ENCODE peak calls at places on chromosomes 6 and 20, in seven cellular contexts. Q is nephron progenitor cell; F is T-helper 17 cell; V is GM12878; P is stimulated activated naive CD8-positive, alpha-beta T cell treated with anti-CD3 and anti-CD28 coated beads, Interleukin-15, Interleukin-2, amounts not matched to agents 100 U/mL and 50 U/mL, for 24 hours; E is prostate gland; W is HTR-8/SVneo. O is an unnamed sample.
A peak's percentile ranks its signal among the peaks of the same experiment; 100 is the strongest.

GRCh38 chr20:10115021-10115420 is 80.2 kb downstream of the ANKEF1 start:
- DNase-seq in Q (no peak), E (no peak), F (no peak), V (no peak), W (no peak), P (no peak), O (no peak)

GRCh38 chr6:72950114-72950860 is 275.0 kb downstream of the KHDC1L start:
- DNase-seq in E (no peak), W (peak; percentile 34), F (no peak), P (peak; percentile 5), V (no peak), Q (no peak), O (no peak)

GRCh38 chr20:5886788-5887187 is 63.5 kb downstream of the TRMT6 start:
- DNase-seq in V (no peak), Q (no peak), W (no peak), F (no peak), P (no peak), E (no peak), O (no peak)

GRCh38 chr20:5746064-5746463 is 4.1 kb upstream of the SHLD1 start:
- DNase-seq in W (no peak), Q (no peak), E (no peak), P (no peak), V (no peak), F (no peak), O (no peak)

GRCh38 chr20:57438552-57438951 is 47.4 kb downstream of the RBM38 start:
- DNase-seq in E (no peak), F (no peak), Q (no peak), V (no peak), W (no peak), P (no peak), O (no peak)

GRCh38 chr20:20267685-20268429 is 100.0 kb upstream of the INSM1 start:
- DNase-seq in P (no peak), F (no peak), Q (peak; percentile 7), V (no peak), W (no peak), E (no peak), O (no peak)

GRCh38 chr6:123547216-123547978 is 89.4 kb downstream of the TRDN start:
- DNase-seq in V (no peak), W (no peak), E (no peak), Q (no peak), P (no peak), F (no peak), O (no peak)

GRCh38 chr6:17865243-17865642 is 122.2 kb downstream of the KIF13A start:
- DNase-seq in E (peak; percentile 91), P (no peak), Q (no peak), F (no peak), W (no peak), V (no peak), O (no peak)

GRCh38 chr6:36962874-36963273 is 8.3 kb downstream of the PI16 start:
- DNase-seq in W (no peak), Q (peak; percentile 63), V (no peak), F (peak; percentile 73), P (peak; percentile 76), E (no peak), O (peak; percentile 74)

GRCh38 chr20:16709017-16709416 is 20.8 kb upstream of the SNRPB2 start:
- DNase-seq in E (no peak), P (no peak), V (no peak), F (no peak), W (no peak), Q (no peak), O (no peak)

GRCh38 chr20:2333821-2334220 is 38.0 kb downstream of the TGM3 start:
- DNase-seq in E (no peak), P (no peak), F (no peak), V (no peak), W (no peak), Q (no peak), O (no peak)

GRCh38 chr6:33856655-33857054 is 52.9 kb upstream of the MLN start:
- DNase-seq in Q (no peak), F (peak; percentile 33), E (no peak), P (peak; percentile 79), W (no peak), V (peak; percentile 58), O (no peak)

GRCh38 chr6:167906899-167907298 is 80.2 kb downstream of the AFDN start:
- DNase-seq in E (peak; percentile 95), W (no peak), F (no peak), Q (peak; percentile 29), P (no peak), V (no peak), O (no peak)

GRCh38 chr6:19837511-19838441 is 606 bp downstream of the ID4 start:
- DNase-seq in F (no peak), W (peak; percentile 17), V (no peak), Q (peak; percentile 62), E (peak; percentile 40), P (no peak), O (no peak)

GRCh38 chr20:59063358-59064213 is 21.0 kb upstream of the PRELID3B start:
- DNase-seq in P (no peak), E (no peak), F (no peak), W (peak; percentile 81), V (no peak), Q (no peak), O (no peak)

GRCh38 chr6:135673671-135674309 is 176.2 kb upstream of the AHI1 start:
- DNase-seq in V (no peak), E (no peak), W (no peak), P (no peak), Q (no peak), F (no peak), O (no peak)

GRCh38 chr20:53935353-53936084 is 134.9 kb downstream of the BCAS1 start:
- DNase-seq in V (no peak), F (no peak), Q (no peak), P (no peak), W (no peak), E (no peak), O (no peak)

GRCh38 chr6:126919947-126920346 is 198.5 kb upstream of the RSPO3 start:
- DNase-seq in V (no peak), E (no peak), F (no peak), P (no peak), Q (no peak), W (no peak), O (no peak)

GRCh38 chr6:17945111-17945510 is 42.3 kb downstream of the KIF13A start:
- DNase-seq in V (no peak), Q (no peak), E (no peak), W (no peak), F (no peak), P (no peak), O (no peak)

GRCh38 chr6:119022796-119023195 is 55.7 kb downstream of the FAM184A start:
- DNase-seq in P (no peak), W (no peak), Q (no peak), F (no peak), E (no peak), V (no peak), O (no peak)

GRCh38 chr6:49662877-49663231 is 26.2 kb upstream of the RHAG start:
- DNase-seq in W (no peak), F (no peak), E (no peak), Q (no peak), V (no peak), P (no peak), O (no peak)

GRCh38 chr6:138035070-138035469 is 72.1 kb downstream of the PERP start:
- DNase-seq in E (peak; percentile 41), V (no peak), F (no peak), W (no peak), P (no peak), Q (no peak), O (no peak)

GRCh38 chr20:24798930-24799705 is 150.0 kb upstream of the CST7 start:
- DNase-seq in Q (no peak), F (no peak), W (peak; percentile 26), V (no peak), E (no peak), P (no peak), O (no peak)

GRCh38 chr6:112910256-112910655 is 563.1 kb downstream of the RFPL4B start:
- DNase-seq in P (no peak), F (no peak), E (no peak), Q (no peak), V (no peak), W (no peak), O (no peak)

GRCh38 chr20:54680872-54681297 is 205.5 kb downstream of the DOK5 start:
- DNase-seq in Q (peak; percentile 47), E (no peak), F (no peak), P (peak; percentile 18), W (peak; percentile 45), V (no peak), O (no peak)

GRCh38 chr6:83199865-83200230 is 6.7 kb downstream of the RWDD2A start:
- DNase-seq in P (no peak), V (no peak), W (peak; percentile 48), Q (no peak), F (no peak), E (no peak), O (no peak)

GRCh38 chr20:52785678-52786077 is 186.5 kb upstream of the TSHZ2 start:
- DNase-seq in P (no peak), W (no peak), V (no peak), F (no peak), E (peak; percentile 16), Q (no peak), O (no peak)

GRCh38 chr6:119334535-119335264 is 14.9 kb downstream of the MAN1A1 start:
- DNase-seq in Q (no peak), F (no peak), P (no peak), V (no peak), E (no peak), W (no peak), O (no peak)

GRCh38 chr6:79813854-79814477 is 133.4 kb downstream of the ELOVL4 start:
- DNase-seq in E (peak; percentile 58), W (peak; percentile 35), F (peak; percentile 10), V (peak; percentile 16), Q (peak; percentile 83), P (peak; percentile 79), O (peak; percentile 22)

GRCh38 chr20:14401479-14402138 is 64.2 kb upstream of the FLRT3 start:
- DNase-seq in P (no peak), W (no peak), Q (no peak), E (no peak), V (no peak), F (no peak), O (no peak)

GRCh38 chr20:3045042-3045815 is 623 bp upstream of the MRPS26 start:
- DNase-seq in V (no peak), W (peak; percentile 77), E (peak; percentile 74), P (peak; percentile 68), F (peak; percentile 19), Q (peak; percentile 83), O (peak; percentile 15)

GRCh38 chr6:110625883-110626282 is 149.5 kb upstream of the SLC22A16 start:
- DNase-seq in E (no peak), Q (no peak), F (no peak), V (no peak), P (no peak), W (peak; percentile 7), O (no peak)

GRCh38 chr6:98014791-98015201 is 731.8 kb upstream of the MMS22L start:
- DNase-seq in E (no peak), Q (no peak), P (no peak), V (no peak), W (no peak), F (no peak), O (no peak)

GRCh38 chr20:50540620-50541605 is 30.7 kb downstream of the PTPN1 start:
- DNase-seq in F (no peak), W (peak; percentile 96), Q (no peak), V (no peak), E (no peak), P (no peak), O (no peak)